ENCODE peak calls at places on chromosome 21, in seven cellular contexts. One of them, this sample, is unnamed.

GRCh38 chr21:31339736-31340135 is 4.3 kb downstream of the TIAM1 start:
- DNase-seq in NCI-H1092 treated with DMSO at 0.1 percent for 48 hours: no peak
- DNase-seq in dorsolateral prefrontal cortex: no peak
- DNase-seq in activated T-cell treated with anti-CD3 and anti-CD28 coated beads, Interleukin-2, amount 50 U/mL, for 48 hours: no peak
- DNase-seq in lung: no peak
- DNase-seq in mammary epithelial cell: no peak
- DNase-seq in nephron progenitor cell: no peak
- DNase-seq in this sample: no peak

GRCh38 chr21:27734146-27734545 is 767.3 kb upstream of the ADAMTS5 start:
- DNase-seq in NCI-H1092 treated with DMSO at 0.1 percent for 48 hours: no peak
- DNase-seq in dorsolateral prefrontal cortex: no peak
- DNase-seq in activated T-cell treated with anti-CD3 and anti-CD28 coated beads, Interleukin-2, amount 50 U/mL, for 48 hours: no peak
- DNase-seq in lung: no peak
- DNase-seq in mammary epithelial cell: peak
- DNase-seq in nephron progenitor cell: no peak
- DNase-seq in this sample: no peak

GRCh38 chr21:39696620-39697019 is 48.4 kb upstream of the IGSF5 start:
- DNase-seq in NCI-H1092 treated with DMSO at 0.1 percent for 48 hours: peak
- DNase-seq in dorsolateral prefrontal cortex: no peak
- DNase-seq in activated T-cell treated with anti-CD3 and anti-CD28 coated beads, Interleukin-2, amount 50 U/mL, for 48 hours: no peak
- DNase-seq in lung: no peak
- DNase-seq in mammary epithelial cell: no peak
- DNase-seq in nephron progenitor cell: no peak
- DNase-seq in this sample: no peak

GRCh38 chr21:34589511-34590282 is 25.2 kb downstream of the RCAN1 start:
- DNase-seq in NCI-H1092 treated with DMSO at 0.1 percent for 48 hours: peak
- DNase-seq in dorsolateral prefrontal cortex: no peak
- DNase-seq in activated T-cell treated with anti-CD3 and anti-CD28 coated beads, Interleukin-2, amount 50 U/mL, for 48 hours: no peak
- DNase-seq in lung: no peak
- DNase-seq in mammary epithelial cell: no peak
- DNase-seq in nephron progenitor cell: no peak
- DNase-seq in this sample: no peak

GRCh38 chr21:43712268-43712942 is 6.5 kb upstream of the PDXK start:
- DNase-seq in NCI-H1092 treated with DMSO at 0.1 percent for 48 hours: peak
- DNase-seq in dorsolateral prefrontal cortex: no peak
- DNase-seq in activated T-cell treated with anti-CD3 and anti-CD28 coated beads, Interleukin-2, amount 50 U/mL, for 48 hours: no peak
- DNase-seq in lung: peak
- DNase-seq in mammary epithelial cell: peak
- DNase-seq in nephron progenitor cell: no peak
- DNase-seq in this sample: peak

GRCh38 chr21:35924714-35925301 is 135.5 kb downstream of the SETD4 start:
- DNase-seq in NCI-H1092 treated with DMSO at 0.1 percent for 48 hours: no peak
- DNase-seq in dorsolateral prefrontal cortex: no peak
- DNase-seq in activated T-cell treated with anti-CD3 and anti-CD28 coated beads, Interleukin-2, amount 50 U/mL, for 48 hours: peak
- DNase-seq in lung: no peak
- DNase-seq in mammary epithelial cell: peak
- DNase-seq in nephron progenitor cell: no peak
- DNase-seq in this sample: no peak

GRCh38 chr21:33948096-33948950 is 32.7 kb upstream of the ATP5PO start:
- DNase-seq in NCI-H1092 treated with DMSO at 0.1 percent for 48 hours: peak
- DNase-seq in dorsolateral prefrontal cortex: peak
- DNase-seq in activated T-cell treated with anti-CD3 and anti-CD28 coated beads, Interleukin-2, amount 50 U/mL, for 48 hours: peak
- DNase-seq in lung: peak
- DNase-seq in mammary epithelial cell: no peak
- DNase-seq in nephron progenitor cell: peak
- DNase-seq in this sample: peak

GRCh38 chr21:42636535-42636914 is 16.9 kb upstream of the PDE9A start:
- DNase-seq in NCI-H1092 treated with DMSO at 0.1 percent for 48 hours: no peak
- DNase-seq in dorsolateral prefrontal cortex: no peak
- DNase-seq in activated T-cell treated with anti-CD3 and anti-CD28 coated beads, Interleukin-2, amount 50 U/mL, for 48 hours: no peak
- DNase-seq in lung: no peak
- DNase-seq in mammary epithelial cell: peak
- DNase-seq in nephron progenitor cell: no peak
- DNase-seq in this sample: peak

GRCh38 chr21:27339902-27340301 is 373.0 kb upstream of the ADAMTS5 start:
- DNase-seq in NCI-H1092 treated with DMSO at 0.1 percent for 48 hours: no peak
- DNase-seq in dorsolateral prefrontal cortex: no peak
- DNase-seq in activated T-cell treated with anti-CD3 and anti-CD28 coated beads, Interleukin-2, amount 50 U/mL, for 48 hours: no peak
- DNase-seq in lung: no peak
- DNase-seq in mammary epithelial cell: no peak
- DNase-seq in nephron progenitor cell: no peak
- DNase-seq in this sample: no peak

GRCh38 chr21:46509760-46510159 is 51.1 kb downstream of the DIP2A start:
- DNase-seq in NCI-H1092 treated with DMSO at 0.1 percent for 48 hours: no peak
- DNase-seq in dorsolateral prefrontal cortex: no peak
- DNase-seq in activated T-cell treated with anti-CD3 and anti-CD28 coated beads, Interleukin-2, amount 50 U/mL, for 48 hours: no peak
- DNase-seq in lung: peak
- DNase-seq in mammary epithelial cell: peak
- DNase-seq in nephron progenitor cell: no peak
- DNase-seq in this sample: no peak

GRCh38 chr21:41957991-41958766 is 4.4 kb upstream of the C2CD2 start:
- DNase-seq in NCI-H1092 treated with DMSO at 0.1 percent for 48 hours: peak
- DNase-seq in dorsolateral prefrontal cortex: no peak
- DNase-seq in activated T-cell treated with anti-CD3 and anti-CD28 coated beads, Interleukin-2, amount 50 U/mL, for 48 hours: no peak
- DNase-seq in lung: peak
- DNase-seq in mammary epithelial cell: peak
- DNase-seq in nephron progenitor cell: no peak
- DNase-seq in this sample: peak

GRCh38 chr21:44939532-44940115 is at the start of gene SLX9:
- DNase-seq in NCI-H1092 treated with DMSO at 0.1 percent for 48 hours: peak
- DNase-seq in dorsolateral prefrontal cortex: peak
- DNase-seq in activated T-cell treated with anti-CD3 and anti-CD28 coated beads, Interleukin-2, amount 50 U/mL, for 48 hours: peak
- DNase-seq in lung: peak
- DNase-seq in mammary epithelial cell: peak
- DNase-seq in nephron progenitor cell: peak
- DNase-seq in this sample: peak

GRCh38 chr21:14850394-14850793 is 214.4 kb downstream of the NRIP1 start:
- DNase-seq in NCI-H1092 treated with DMSO at 0.1 percent for 48 hours: no peak
- DNase-seq in dorsolateral prefrontal cortex: no peak
- DNase-seq in activated T-cell treated with anti-CD3 and anti-CD28 coated beads, Interleukin-2, amount 50 U/mL, for 48 hours: no peak
- DNase-seq in lung: no peak
- DNase-seq in mammary epithelial cell: no peak
- DNase-seq in nephron progenitor cell: no peak
- DNase-seq in this sample: no peak

GRCh38 chr21:33964706-33965325 is 49.2 kb upstream of the ATP5PO start:
- DNase-seq in NCI-H1092 treated with DMSO at 0.1 percent for 48 hours: no peak
- DNase-seq in dorsolateral prefrontal cortex: no peak
- DNase-seq in activated T-cell treated with anti-CD3 and anti-CD28 coated beads, Interleukin-2, amount 50 U/mL, for 48 hours: no peak
- DNase-seq in lung: no peak
- DNase-seq in mammary epithelial cell: no peak
- DNase-seq in nephron progenitor cell: no peak
- DNase-seq in this sample: no peak